ENCODE peak calls at places on chromosomes 4 and X, in five cellular contexts. One of them, this sample, is unnamed. For H3K9me3, the result is how much of the 10 kb centered on the place peaks cover.

GRCh38 chr4:6391186-6391851 is 81.1 kb downstream of the PPP2R2C start:
- DNase-seq in SJSA1: no peak
- DNase-seq in K562: no peak
- DNase-seq in H1: no peak
- DNase-seq in stomach: no peak
- DNase-seq in this sample: no peak

GRCh38 chr4:40923326-40924095 is 173.8 kb downstream of the NSUN7 start:
- DNase-seq in H1: no peak
- DNase-seq in stomach: no peak
- DNase-seq in K562: no peak
- DNase-seq in SJSA1: no peak
- DNase-seq in this sample: no peak

GRCh38 chrX:1481636-1482529 is 29.2 kb upstream of the ASMTL start:
- DNase-seq in SJSA1: peak
- DNase-seq in H1: peak
- DNase-seq in K562: peak
- DNase-seq in stomach: peak
- DNase-seq in this sample: peak

GRCh38 chrX:149846789-149847188 is 34.2 kb upstream of the MAGEA8 start:
- DNase-seq in SJSA1: no peak
- DNase-seq in H1: no peak
- DNase-seq in stomach: no peak
- DNase-seq in K562: peak
- DNase-seq in this sample: no peak

GRCh38 chrX:43345166-43345565 is 310.9 kb upstream of the MAOA start:
- DNase-seq in K562: no peak
- DNase-seq in H1: no peak
- DNase-seq in stomach: no peak
- DNase-seq in SJSA1: no peak
- DNase-seq in this sample: no peak

GRCh38 chrX:115029869-115030564 is 12.6 kb upstream of the IL13RA2 start:
- DNase-seq in SJSA1: no peak
- DNase-seq in H1: no peak
- DNase-seq in K562: no peak
- DNase-seq in stomach: no peak
- DNase-seq in this sample: no peak

GRCh38 chrX:132488819-132489255 is at the start of gene MBNL3:
- DNase-seq in stomach: peak
- DNase-seq in K562: no peak
- DNase-seq in SJSA1: no peak
- DNase-seq in H1: no peak
- DNase-seq in this sample: peak

GRCh38 chr4:56134272-56134671 is 185.5 kb downstream of the CEP135 start:
- DNase-seq in H1: no peak
- DNase-seq in stomach: no peak
- DNase-seq in K562: no peak
- DNase-seq in SJSA1: no peak
- DNase-seq in this sample: peak

GRCh38 chr4:170079981-170080380 is 9.8 kb downstream of the AADAT start:
- DNase-seq in K562: no peak
- DNase-seq in SJSA1: no peak
- DNase-seq in H1: no peak
- DNase-seq in stomach: no peak
- DNase-seq in this sample: no peak

GRCh38 chrX:44651347-44651746 is 108.7 kb upstream of the FUNDC1 start:
- DNase-seq in K562: no peak
- DNase-seq in H1: no peak
- DNase-seq in stomach: no peak
- DNase-seq in SJSA1: no peak
- DNase-seq in this sample: no peak

GRCh38 chrX:72078411-72078810 is 53.3 kb downstream of the RTL5 start:
- DNase-seq in K562: no peak
- DNase-seq in H1: no peak
- DNase-seq in stomach: no peak
- DNase-seq in SJSA1: no peak
- DNase-seq in this sample: no peak

GRCh38 chr4:42568610-42569207 is 88.2 kb downstream of the ATP8A1 start:
- DNase-seq in H1: peak
- DNase-seq in stomach: peak
- DNase-seq in SJSA1: no peak
- DNase-seq in K562: peak
- DNase-seq in this sample: peak

GRCh38 chr4:152239216-152239615 is 296.7 kb downstream of the FBXW7 start:
- DNase-seq in SJSA1: no peak
- DNase-seq in H1: no peak
- DNase-seq in K562: peak
- DNase-seq in stomach: no peak
- DNase-seq in this sample: no peak

DNA sequence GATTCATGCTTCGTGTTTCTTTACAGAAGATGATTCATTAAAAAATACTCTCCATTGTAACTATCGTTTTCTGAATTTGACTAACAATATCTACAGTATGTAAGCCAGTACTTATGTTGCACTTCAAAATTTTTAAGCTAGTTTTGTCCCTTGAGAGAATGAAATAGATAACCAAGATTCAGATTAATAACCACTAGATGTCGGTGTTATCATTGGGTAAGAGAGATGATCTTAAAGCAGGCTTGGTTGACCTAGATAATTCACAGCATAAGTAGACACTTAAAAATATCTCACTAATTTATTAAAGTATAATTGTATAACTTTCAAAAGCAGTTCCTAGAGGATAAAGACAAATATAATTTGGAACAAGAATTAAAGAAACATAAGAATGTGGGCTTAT is 430.9 kb downstream of the C4orf33 start:
- DNase-seq in stomach: no peak
- DNase-seq in K562: no peak
- DNase-seq in SJSA1: no peak
- DNase-seq in H1: no peak
- DNase-seq in this sample: peak
- H3K9me3 ChIP-seq in stomach: under half
- H3K9me3 ChIP-seq in K562: under half
- H3K9me3 ChIP-seq in SJSA1: under half
- H3K9me3 ChIP-seq in H1: under half
- H3K9me3 ChIP-seq in this sample: under half

GRCh38 chr4:47862297-47862696 is 24.4 kb upstream of the CORIN start:
- DNase-seq in K562: no peak
- DNase-seq in SJSA1: no peak
- DNase-seq in stomach: no peak
- DNase-seq in H1: no peak
- DNase-seq in this sample: no peak

GRCh38 chr4:47860305-47860704 is 22.4 kb upstream of the CORIN start:
- DNase-seq in K562: no peak
- DNase-seq in SJSA1: no peak
- DNase-seq in stomach: no peak
- DNase-seq in H1: no peak
- DNase-seq in this sample: no peak

GRCh38 chr4:47858012-47858411 is 20.1 kb upstream of the CORIN start:
- DNase-seq in H1: no peak
- DNase-seq in K562: no peak
- DNase-seq in stomach: no peak
- DNase-seq in SJSA1: no peak
- DNase-seq in this sample: no peak

GRCh38 chr4:47863486-47863885 is 25.6 kb upstream of the CORIN start:
- DNase-seq in stomach: no peak
- DNase-seq in SJSA1: no peak
- DNase-seq in H1: no peak
- DNase-seq in K562: no peak
- DNase-seq in this sample: no peak
- H3K4me3 ChIP-seq in stomach: no peak
- H3K4me3 ChIP-seq in SJSA1: no peak
- H3K4me3 ChIP-seq in H1: no peak
- H3K4me3 ChIP-seq in K562: no peak
- H3K4me3 ChIP-seq in this sample: no peak

GRCh38 chrX:16222123-16222522 is 54.8 kb downstream of the MAGEB17 start:
- DNase-seq in K562: no peak
- DNase-seq in SJSA1: peak
- DNase-seq in H1: no peak
- DNase-seq in stomach: no peak
- DNase-seq in this sample: no peak
- H3K9me3 ChIP-seq in K562: under half
- H3K9me3 ChIP-seq in SJSA1: under half
- H3K9me3 ChIP-seq in H1: under half
- H3K9me3 ChIP-seq in stomach: under half
- H3K9me3 ChIP-seq in this sample: under half

GRCh38 chr4:69894706-69895105 is 34.8 kb upstream of the SULT1E1 start:
- DNase-seq in SJSA1: no peak
- DNase-seq in stomach: no peak
- DNase-seq in H1: no peak
- DNase-seq in K562: no peak
- DNase-seq in this sample: no peak
- H3K4me3 ChIP-seq in SJSA1: no peak
- H3K4me3 ChIP-seq in stomach: no peak
- H3K4me3 ChIP-seq in H1: no peak
- H3K4me3 ChIP-seq in K562: no peak
- H3K4me3 ChIP-seq in this sample: no peak

GRCh38 chrX:55007633-55008032 is 7.5 kb downstream of the APEX2 start:
- DNase-seq in K562: no peak
- DNase-seq in H1: no peak
- DNase-seq in stomach: peak
- DNase-seq in SJSA1: no peak
- DNase-seq in this sample: no peak
- H3K9me3 ChIP-seq in K562: under half
- H3K9me3 ChIP-seq in H1: under half
- H3K9me3 ChIP-seq in stomach: under half
- H3K9me3 ChIP-seq in SJSA1: under half
- H3K9me3 ChIP-seq in this sample: under half

GRCh38 chr4:2461246-2461960 is 7.5 kb upstream of the RNF4 start:
- DNase-seq in K562: no peak
- DNase-seq in stomach: no peak
- DNase-seq in H1: no peak
- DNase-seq in SJSA1: no peak
- DNase-seq in this sample: no peak
- H3K4me3 ChIP-seq in K562: no peak
- H3K4me3 ChIP-seq in stomach: no peak
- H3K4me3 ChIP-seq in H1: no peak
- H3K4me3 ChIP-seq in SJSA1: no peak
- H3K4me3 ChIP-seq in this sample: no peak

This sample was measured in HAP-1.